ENCODE peak calls at places on chromosomes 3 and 15, in seven cellular contexts. O is WTC11, W is A549, A is K562, J is SK-N-SH, E is HepG2, F is NB4. N is an unnamed sample.

GRCh38 chr3:78659386-78659987 is 1108.3 kb downstream of the ROBO1 start:
- DNase-seq in O (no peak), W (peak; percentile 54), A (peak; percentile 5), J (peak; percentile 21), E (peak; percentile 29), F (peak; percentile 54), N (peak; percentile 2)

GRCh38 chr15:100771745-100772144 is 107.9 kb upstream of the ALDH1A3 start:
- DNase-seq in O (peak; percentile 5), W (no peak), A (no peak), J (peak; percentile 69), E (no peak), F (no peak), N (no peak)

GRCh38 chr3:58006661-58007060 is 1.6 kb upstream of the FLNB start:
- DNase-seq in O (no peak), W (no peak), A (no peak), J (no peak), E (no peak), F (no peak), N (no peak)

GRCh38 chr3:71916747-71917369 is 131.9 kb upstream of the PROK2 start:
- DNase-seq in O (no peak), W (no peak), A (no peak), J (peak; percentile 20), E (no peak), F (no peak), N (no peak)

GRCh38 chr3:45113625-45114050 is 32.5 kb downstream of the CDCP1 start:
- DNase-seq in O (no peak), W (no peak), A (no peak), J (no peak), E (no peak), F (peak; percentile 36), N (no peak)

GRCh38 chr3:64621275-64621674 is 66.5 kb downstream of the ADAMTS9 start:
- DNase-seq in O (no peak), W (no peak), A (no peak), J (no peak), E (no peak), F (no peak), N (no peak)

GRCh38 chr3:144084929-144085328 is 113.3 kb downstream of the DIPK2A start:
- DNase-seq in O (no peak), W (no peak), A (no peak), J (no peak), E (no peak), F (no peak), N (no peak)

GRCh38 chr3:127408684-127409420 is 121.0 kb upstream of the PRR20G start:
- DNase-seq in O (peak; percentile 34), W (no peak), A (no peak), J (peak; percentile 64), E (no peak), F (peak; percentile 7), N (no peak)

GRCh38 chr3:126728680-126729079 is 24.6 kb downstream of the CHCHD6 start:
- DNase-seq in O (no peak), W (no peak), A (no peak), J (no peak), E (no peak), F (no peak), N (no peak)

GRCh38 chr3:50502584-50503423 is 630 bp downstream of the CACNA2D2 start:
- DNase-seq in O (peak; percentile 66), W (no peak), A (no peak), J (peak; percentile 82), E (no peak), F (no peak), N (no peak)

GRCh38 chr15:40830884-40831283 is 2.4 kb upstream of the PPP1R14D start:
- DNase-seq in O (no peak), W (no peak), A (no peak), J (no peak), E (no peak), F (no peak), N (no peak)

GRCh38 chr3:181715601-181716340 is 4.0 kb downstream of the SOX2 start:
- DNase-seq in O (no peak), W (no peak), A (no peak), J (no peak), E (no peak), F (no peak), N (no peak)

GRCh38 chr3:46361408-46362283 is 7.7 kb downstream of the CCR2 start:
- DNase-seq in O (no peak), W (no peak), A (no peak), J (no peak), E (no peak), F (peak; percentile 95), N (no peak)

GRCh38 chr3:156489462-156489911 is 65.4 kb downstream of the SSR3 start:
- DNase-seq in O (no peak), W (no peak), A (no peak), J (no peak), E (no peak), F (no peak), N (no peak)

GRCh38 chr15:62275818-62276217 is 110.7 kb upstream of the C2CD4B start:
- DNase-seq in O (no peak), W (peak; percentile 42), A (no peak), J (no peak), E (no peak), F (no peak), N (no peak)

GRCh38 chr3:63961891-63962290 is 49.7 kb upstream of the SCAANT1 start:
- DNase-seq in O (no peak), W (peak; percentile 58), A (peak; percentile 24), J (peak; percentile 39), E (peak; percentile 52), F (peak; percentile 41), N (peak; percentile 39)

GRCh38 chr15:50312636-50313035 is 42.4 kb downstream of the GABPB1 start:
- DNase-seq in O (no peak), W (no peak), A (no peak), J (no peak), E (no peak), F (no peak), N (no peak)

GRCh38 chr3:64158334-64158733 is 66.9 kb downstream of the PRICKLE2 start:
- DNase-seq in O (no peak), W (no peak), A (no peak), J (no peak), E (no peak), F (no peak), N (no peak)

DNA sequence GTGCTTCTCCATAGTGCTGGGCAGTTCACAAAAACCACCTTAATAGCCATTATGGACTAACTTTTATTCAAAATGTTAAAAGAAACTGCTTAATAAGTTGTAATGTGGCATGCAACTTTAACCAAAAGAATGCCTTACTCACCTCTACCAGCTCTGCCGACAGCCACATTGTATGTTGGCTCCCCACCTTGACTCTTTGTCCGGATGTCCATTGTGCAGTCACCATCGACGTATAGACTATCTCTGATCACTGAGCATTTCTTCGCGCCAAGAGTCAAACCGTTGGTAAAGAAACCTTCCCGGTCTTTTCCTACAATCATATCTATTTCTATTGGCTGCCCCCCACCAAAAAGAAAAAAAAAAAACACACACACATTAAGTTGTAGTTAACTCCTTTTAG is 2.5 kb downstream of the PFN2 start:
- DNase-seq in O (no peak), W (peak; percentile 13), A (no peak), J (no peak), E (no peak), F (no peak), N (no peak)
- TF ChIP-seq MAX in O (no peak), W (no peak), A (no peak), J (peak; percentile 43), E (no peak), F (no peak), N (no peak)

GRCh38 chr3:150410311-150411105 is 2.4 kb downstream of the TSC22D2 start:
- DNase-seq in O (peak; percentile 15), W (peak; percentile 41), A (no peak), J (peak; percentile 39), E (no peak), F (peak; percentile 64), N (no peak)
- TF ChIP-seq MAX in O (no peak), W (no peak), A (peak; percentile 69), J (peak; percentile 2), E (peak; percentile 71), F (peak; percentile 46), N (no peak)

GRCh38 chr3:33425456-33425855 is 14.7 kb downstream of the UBP1 start:
- DNase-seq in O (no peak), W (no peak), A (no peak), J (no peak), E (no peak), F (no peak), N (no peak)

GRCh38 chr3:33426630-33427341 is 13.4 kb downstream of the UBP1 start:
- DNase-seq in O (no peak), W (no peak), A (no peak), J (no peak), E (no peak), F (no peak), N (no peak)

GRCh38 chr3:33428812-33429211 is 11.4 kb downstream of the UBP1 start:
- DNase-seq in O (no peak), W (no peak), A (no peak), J (no peak), E (no peak), F (no peak), N (no peak)

GRCh38 chr3:33424606-33425453 is 15.4 kb downstream of the UBP1 start:
- DNase-seq in O (no peak), W (no peak), A (no peak), J (no peak), E (no peak), F (no peak), N (no peak)

GRCh38 chr3:33426068-33426467 is 14.1 kb downstream of the UBP1 start:
- DNase-seq in O (no peak), W (no peak), A (no peak), J (no peak), E (no peak), F (no peak), N (no peak)
- TF ChIP-seq MAX in O (no peak), W (no peak), A (no peak), J (no peak), E (no peak), F (no peak), N (no peak)

GRCh38 chr3:115626006-115626409 is 2.7 kb downstream of the GAP43 start:
- DNase-seq in O (no peak), W (no peak), A (no peak), J (no peak), E (no peak), F (peak; percentile 2), N (no peak)

GRCh38 chr3:115624898-115625297 is 1.6 kb downstream of the GAP43 start:
- DNase-seq in O (no peak), W (no peak), A (no peak), J (no peak), E (no peak), F (no peak), N (no peak)

GRCh38 chr3:115624029-115624645 is 827 bp downstream of the GAP43 start:
- DNase-seq in O (peak; percentile 52), W (no peak), A (no peak), J (no peak), E (no peak), F (no peak), N (no peak)

GRCh38 chr3:115626711-115627110 is 3.4 kb downstream of the GAP43 start:
- DNase-seq in O (no peak), W (no peak), A (no peak), J (no peak), E (no peak), F (no peak), N (no peak)

DNA sequence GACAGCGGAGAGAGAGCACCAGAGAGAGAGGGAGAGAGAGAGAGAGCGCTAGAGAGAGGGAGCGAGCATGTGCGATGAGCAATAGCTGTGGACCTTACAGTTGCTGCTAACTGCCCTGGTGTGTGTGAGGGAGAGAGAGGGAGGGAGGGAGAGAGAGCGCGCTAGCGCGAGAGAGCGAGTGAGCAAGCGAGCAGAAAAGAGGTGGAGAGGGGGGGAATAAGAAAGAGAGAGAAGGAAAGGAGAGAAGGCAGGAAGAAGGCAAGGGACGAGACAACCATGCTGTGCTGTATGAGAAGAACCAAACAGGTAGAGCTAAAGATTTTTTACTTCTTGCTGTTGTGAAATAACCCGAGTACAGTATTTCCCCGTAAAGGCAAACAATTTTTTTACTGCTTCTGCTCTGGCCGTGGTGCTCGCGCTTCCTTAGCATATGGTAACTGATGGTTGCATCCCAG is at the start of gene GAP43:
- DNase-seq in O (peak; percentile 73), W (peak; percentile 45), A (no peak), J (peak; percentile 51), E (peak; percentile 3), F (peak; percentile 4), N (no peak)
- TF ChIP-seq MAX in O (peak; percentile 69), W (no peak), A (no peak), J (peak; percentile 93), E (no peak), F (no peak), N (no peak)

N was measured in HCT116.